ENCODE peak calls at places on chromosomes 11 and 22, in four cellular contexts. One of them, this sample, is unnamed.

GRCh38 chr11:32307921-32308320 is 127.4 kb downstream of the WT1 start:
- DNase-seq in CD8-positive, alpha-beta T cell: no peak
- DNase-seq in body of pancreas: no peak
- DNase-seq in astrocyte of the spinal cord: no peak
- DNase-seq in this sample: no peak

GRCh38 chr22:17705565-17706450 is 67.3 kb downstream of the BCL2L13 start:
- DNase-seq in CD8-positive, alpha-beta T cell: no peak
- DNase-seq in body of pancreas: no peak
- DNase-seq in astrocyte of the spinal cord: no peak
- DNase-seq in this sample: no peak

GRCh38 chr22:43971112-43971511 is 15.9 kb downstream of the SAMM50 start:
- DNase-seq in CD8-positive, alpha-beta T cell: no peak
- DNase-seq in body of pancreas: no peak
- DNase-seq in astrocyte of the spinal cord: no peak
- DNase-seq in this sample: no peak

GRCh38 chr22:19869497-19870152 is 15.0 kb upstream of the GNB1L start:
- DNase-seq in CD8-positive, alpha-beta T cell: no peak
- DNase-seq in body of pancreas: peak
- DNase-seq in astrocyte of the spinal cord: no peak
- DNase-seq in this sample: no peak

GRCh38 chr22:45785458-45785857 is 113.8 kb downstream of the ATXN10 start:
- DNase-seq in CD8-positive, alpha-beta T cell: no peak
- DNase-seq in body of pancreas: peak
- DNase-seq in astrocyte of the spinal cord: no peak
- DNase-seq in this sample: no peak

GRCh38 chr11:75492181-75492820 is 33.4 kb downstream of the GDPD5 start:
- DNase-seq in CD8-positive, alpha-beta T cell: peak
- DNase-seq in body of pancreas: no peak
- DNase-seq in astrocyte of the spinal cord: no peak
- DNase-seq in this sample: no peak

GRCh38 chr22:21829523-21829922 is 37.9 kb downstream of the MAPK1 start:
- DNase-seq in CD8-positive, alpha-beta T cell: no peak
- DNase-seq in body of pancreas: no peak
- DNase-seq in astrocyte of the spinal cord: no peak
- DNase-seq in this sample: no peak

GRCh38 chr11:113957016-113957415 is 17.9 kb upstream of the HTR3A start:
- DNase-seq in CD8-positive, alpha-beta T cell: no peak
- DNase-seq in body of pancreas: no peak
- DNase-seq in astrocyte of the spinal cord: no peak
- DNase-seq in this sample: no peak

GRCh38 chr11:6204708-6205107 is 649 bp upstream of the C11orf42 start:
- DNase-seq in CD8-positive, alpha-beta T cell: no peak
- DNase-seq in body of pancreas: no peak
- DNase-seq in astrocyte of the spinal cord: no peak
- DNase-seq in this sample: no peak

DNA sequence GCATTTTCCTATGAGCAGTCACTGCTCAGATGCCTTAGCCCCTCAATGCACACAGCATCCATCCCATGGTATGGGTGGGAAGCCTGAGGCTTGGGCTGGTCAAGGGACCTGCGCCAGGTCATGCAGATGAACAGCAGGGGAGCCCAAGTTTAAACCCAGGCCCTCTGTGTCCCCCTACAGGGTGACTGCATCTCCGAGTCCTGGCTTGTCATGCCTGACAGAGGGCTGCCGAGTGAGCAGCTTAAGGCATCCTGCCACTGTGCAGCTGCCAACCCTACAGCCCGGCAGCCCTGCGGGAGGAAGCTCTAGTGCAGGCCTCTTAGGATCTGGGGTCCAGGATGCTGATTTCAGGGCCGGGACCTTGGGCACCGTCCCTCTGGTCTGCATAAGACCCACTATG is 10.0 kb downstream of the IL2RB start:
- DNase-seq in CD8-positive, alpha-beta T cell: no peak
- DNase-seq in body of pancreas: no peak
- DNase-seq in astrocyte of the spinal cord: no peak
- DNase-seq in this sample: no peak
- TF ChIP-seq CTCF in CD8-positive, alpha-beta T cell: no peak
- TF ChIP-seq CTCF in body of pancreas: no peak
- TF ChIP-seq CTCF in astrocyte of the spinal cord: no peak
- TF ChIP-seq CTCF in this sample: no peak

GRCh38 chr11:88553204-88553603 is 215.7 kb upstream of the CTSC start:
- DNase-seq in CD8-positive, alpha-beta T cell: no peak
- DNase-seq in body of pancreas: no peak
- DNase-seq in astrocyte of the spinal cord: no peak
- DNase-seq in this sample: no peak

GRCh38 chr11:88555829-88556202 is 218.3 kb upstream of the CTSC start:
- DNase-seq in CD8-positive, alpha-beta T cell: no peak
- DNase-seq in body of pancreas: no peak
- DNase-seq in astrocyte of the spinal cord: peak
- DNase-seq in this sample: no peak

GRCh38 chr11:88555018-88555828 is 217.7 kb upstream of the CTSC start:
- DNase-seq in CD8-positive, alpha-beta T cell: no peak
- DNase-seq in body of pancreas: no peak
- DNase-seq in astrocyte of the spinal cord: peak
- DNase-seq in this sample: no peak

DNA sequence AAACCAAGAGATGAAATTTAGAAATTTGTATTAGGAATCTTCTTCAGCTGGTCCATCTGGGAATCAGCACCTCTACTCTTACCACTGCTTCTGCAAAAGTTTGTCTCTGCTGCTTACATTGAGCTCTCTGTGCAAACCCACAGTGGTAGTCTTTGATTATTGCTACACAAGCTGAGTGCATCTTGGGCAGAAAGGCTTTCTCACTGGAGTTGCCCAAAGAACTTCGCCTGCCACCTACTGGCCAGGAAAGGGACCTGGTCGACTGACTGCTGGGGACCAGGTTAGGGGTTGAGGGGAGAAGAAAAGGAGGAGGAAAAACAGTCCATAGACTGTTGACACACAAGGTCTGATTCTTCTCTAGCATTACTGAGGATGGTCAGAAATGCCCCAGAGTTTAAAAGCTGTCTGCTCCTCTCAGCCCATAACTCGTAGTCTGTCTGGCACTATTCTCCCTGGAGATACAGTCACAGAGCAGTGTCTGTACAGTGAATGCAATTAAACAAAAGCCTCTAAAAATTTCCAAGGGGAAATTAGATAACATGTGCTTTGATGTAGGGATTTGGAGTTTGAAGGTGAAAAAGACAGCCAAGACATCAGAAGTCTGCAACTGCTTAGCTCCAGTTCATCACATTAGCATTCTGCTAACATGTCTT is 215.0 kb upstream of the CTSC start:
- DNase-seq in CD8-positive, alpha-beta T cell: no peak
- DNase-seq in body of pancreas: peak
- DNase-seq in astrocyte of the spinal cord: no peak
- DNase-seq in this sample: peak
- TF ChIP-seq CTCF in CD8-positive, alpha-beta T cell: peak
- TF ChIP-seq CTCF in body of pancreas: peak
- TF ChIP-seq CTCF in astrocyte of the spinal cord: peak
- TF ChIP-seq CTCF in this sample: peak

GRCh38 chr11:112485280-112485679 is 224.6 kb upstream of the PLET1 start:
- DNase-seq in CD8-positive, alpha-beta T cell: no peak
- DNase-seq in body of pancreas: no peak
- DNase-seq in astrocyte of the spinal cord: no peak
- DNase-seq in this sample: no peak
- TF ChIP-seq CTCF in CD8-positive, alpha-beta T cell: no peak
- TF ChIP-seq CTCF in body of pancreas: no peak
- TF ChIP-seq CTCF in astrocyte of the spinal cord: no peak
- TF ChIP-seq CTCF in this sample: no peak

GRCh38 chr11:2699185-2699530 is 636 bp downstream of the KCNQ1OT1 start:
- DNase-seq in CD8-positive, alpha-beta T cell: no peak
- DNase-seq in body of pancreas: peak
- DNase-seq in astrocyte of the spinal cord: no peak
- DNase-seq in this sample: no peak

GRCh38 chr11:2698386-2699184 is 1.2 kb downstream of the KCNQ1OT1 start:
- DNase-seq in CD8-positive, alpha-beta T cell: no peak
- DNase-seq in body of pancreas: peak
- DNase-seq in astrocyte of the spinal cord: no peak
- DNase-seq in this sample: no peak

GRCh38 chr11:2701230-2701629 is 1.4 kb upstream of the KCNQ1OT1 start:
- DNase-seq in CD8-positive, alpha-beta T cell: no peak
- DNase-seq in body of pancreas: peak
- DNase-seq in astrocyte of the spinal cord: no peak
- DNase-seq in this sample: no peak

GRCh38 chr11:2700415-2701211 is 819 bp upstream of the KCNQ1OT1 start:
- DNase-seq in CD8-positive, alpha-beta T cell: no peak
- DNase-seq in body of pancreas: peak
- DNase-seq in astrocyte of the spinal cord: no peak
- DNase-seq in this sample: peak

GRCh38 chr11:2699531-2700414 is at the start of gene KCNQ1OT1:
- DNase-seq in CD8-positive, alpha-beta T cell: peak
- DNase-seq in body of pancreas: peak
- DNase-seq in astrocyte of the spinal cord: peak
- DNase-seq in this sample: peak
- TF ChIP-seq CTCF in CD8-positive, alpha-beta T cell: no peak
- TF ChIP-seq CTCF in body of pancreas: no peak
- TF ChIP-seq CTCF in astrocyte of the spinal cord: no peak
- TF ChIP-seq CTCF in this sample: no peak

GRCh38 chr11:131041331-131042040 is 125.2 kb upstream of the SNX19 start:
- DNase-seq in CD8-positive, alpha-beta T cell: no peak
- DNase-seq in body of pancreas: no peak
- DNase-seq in astrocyte of the spinal cord: no peak
- DNase-seq in this sample: no peak

GRCh38 chr11:131038597-131038996 is 122.3 kb upstream of the SNX19 start:
- DNase-seq in CD8-positive, alpha-beta T cell: no peak
- DNase-seq in body of pancreas: no peak
- DNase-seq in astrocyte of the spinal cord: no peak
- DNase-seq in this sample: no peak

GRCh38 chr11:131036544-131036943 is 120.3 kb upstream of the SNX19 start:
- DNase-seq in CD8-positive, alpha-beta T cell: no peak
- DNase-seq in body of pancreas: no peak
- DNase-seq in astrocyte of the spinal cord: no peak
- DNase-seq in this sample: no peak

GRCh38 chr11:131042041-131042390 is 125.7 kb upstream of the SNX19 start:
- DNase-seq in CD8-positive, alpha-beta T cell: no peak
- DNase-seq in body of pancreas: no peak
- DNase-seq in astrocyte of the spinal cord: no peak
- DNase-seq in this sample: no peak

GRCh38 chr11:131037873-131038272 is 121.6 kb upstream of the SNX19 start:
- DNase-seq in CD8-positive, alpha-beta T cell: no peak
- DNase-seq in body of pancreas: no peak
- DNase-seq in astrocyte of the spinal cord: no peak
- DNase-seq in this sample: no peak
- TF ChIP-seq CTCF in CD8-positive, alpha-beta T cell: no peak
- TF ChIP-seq CTCF in body of pancreas: no peak
- TF ChIP-seq CTCF in astrocyte of the spinal cord: no peak
- TF ChIP-seq CTCF in this sample: no peak